ENCODE peak calls at places on chromosomes 12 and 14, in four cellular contexts. V is NCI-H1105 treated with DMSO at 0.1 percent for 48 hours; G is iPS-NIHi11; X is activated CD8-positive, alpha-beta memory T cell treated with anti-CD3 and anti-CD28 coated beads, Interleukin-2, amount 10 ng/mL, durations not matched to agents 7 days and 5 days. J is an unnamed sample.

GRCh38 chr12:5459051-5459782 is 27.3 kb downstream of the NTF3 start:
- DNase-seq in V (no peak), G (no peak), X (no peak), J (no peak)

GRCh38 chr12:129830796-129831195 is 73.0 kb downstream of the TMEM132D start:
- DNase-seq in V (no peak), G (peak; percentile 28), X (no peak), J (no peak)

GRCh38 chr12:53744730-53745129 is 7.0 kb downstream of the CISTR start:
- DNase-seq in V (no peak), G (no peak), X (no peak), J (no peak)

GRCh38 chr12:62832528-62832927 is 102.4 kb downstream of the PPM1H start:
- DNase-seq in V (no peak), G (no peak), X (no peak), J (no peak)

GRCh38 chr12:106415134-106415533 is 57.6 kb downstream of the POLR3B start:
- DNase-seq in V (no peak), G (no peak), X (no peak), J (no peak)

GRCh38 chr12:54933381-54933780 is 51.2 kb downstream of the TESPA1 start:
- DNase-seq in V (no peak), G (no peak), X (no peak), J (no peak)

GRCh38 chr14:23024612-23025075 is 10.1 kb downstream of the PSMB5 start:
- DNase-seq in V (no peak), G (no peak), X (no peak), J (no peak)

GRCh38 chr12:30416631-30417030 is 279.0 kb downstream of the IPO8 start:
- DNase-seq in V (no peak), G (no peak), X (no peak), J (no peak)

GRCh38 chr12:4015225-4016076 is 142.3 kb upstream of the PARP11 start:
- DNase-seq in V (no peak), G (no peak), X (no peak), J (no peak)

GRCh38 chr14:94056579-94057308 is 24.3 kb downstream of the DDX24 start:
- DNase-seq in V (no peak), G (no peak), X (peak; percentile 80), J (no peak)

GRCh38 chr14:71246539-71246938 is 339.3 kb downstream of the PCNX1 start:
- DNase-seq in V (no peak), G (no peak), X (peak; percentile 67), J (no peak)

GRCh38 chr14:95730126-95730525 is 16.2 kb upstream of the TCL1A start:
- DNase-seq in V (no peak), G (no peak), X (no peak), J (no peak)

GRCh38 chr14:29681308-29681707 is 246.3 kb downstream of the PRKD1 start:
- DNase-seq in V (no peak), G (no peak), X (no peak), J (no peak)

GRCh38 chr12:62268956-62269355 is 8.8 kb downstream of the USP15 start:
- DNase-seq in V (no peak), G (no peak), X (no peak), J (no peak)

GRCh38 chr12:113401066-113402000 is 2.4 kb downstream of the SDS start:
- DNase-seq in V (no peak), G (no peak), X (no peak), J (no peak)